ENCODE peak calls at places on chromosome 11, in ten cellular contexts. F, P, C, E, O, W, L, S, B and J are unnamed samples.

GRCh38 chr11:114166897-114167323 is 107.4 kb downstream of the ZBTB16 start:
- DNase-seq in C (no peak), L (no peak), E (no peak), P (peak; percentile 95), B (no peak), S (no peak), O (no peak), W (peak; percentile 17), F (peak; percentile 86), J (no peak)

GRCh38 chr11:98260983-98261382 is 759.8 kb upstream of the CNTN5 start:
- DNase-seq in F (no peak), B (no peak), L (no peak), C (no peak), E (no peak), S (no peak), P (peak; percentile 2), W (no peak), O (no peak), J (no peak)

GRCh38 chr11:127998421-127998820 is 588.9 kb downstream of the ETS1 start:
- DNase-seq in W (no peak), C (no peak), S (no peak), P (no peak), B (no peak), F (no peak), L (no peak), O (no peak), E (no peak), J (no peak)

GRCh38 chr11:111976614-111977140 is 39.5 kb downstream of the DIXDC1 start:
- DNase-seq in W (no peak), L (peak; percentile 23), O (no peak), F (no peak), C (no peak), P (no peak), B (no peak), E (no peak), S (no peak), J (no peak)

GRCh38 chr11:118979434-118979833 is 7.9 kb downstream of the FOXR1 start:
- DNase-seq in E (no peak), O (no peak), C (no peak), S (no peak), W (no peak), L (no peak), B (peak; percentile 5), P (no peak), F (no peak), J (no peak)

GRCh38 chr11:126495281-126495680 is 139.8 kb downstream of the ST3GAL4 start:
- DNase-seq in S (no peak), F (no peak), W (no peak), L (no peak), B (no peak), E (no peak), C (no peak), O (no peak), P (no peak), J (no peak)

GRCh38 chr11:72222106-72222891 is 2.3 kb upstream of the INPPL1 start:
- DNase-seq in O (no peak), L (no peak), C (no peak), E (peak; percentile 50), W (no peak), P (no peak), S (no peak), B (peak; percentile 72), F (no peak), J (no peak)

GRCh38 chr11:2920343-2920742 is 8.9 kb downstream of the PHLDA2 start:
- DNase-seq in W (no peak), C (no peak), P (no peak), F (no peak), E (no peak), O (no peak), B (no peak), S (no peak), L (no peak), J (no peak)

GRCh38 chr11:34999453-34999852 is 83.0 kb downstream of the PDHX start:
- DNase-seq in L (no peak), C (no peak), E (no peak), W (no peak), F (no peak), S (no peak), O (no peak), B (no peak), P (no peak), J (no peak)

GRCh38 chr11:103086461-103086860 is 5.5 kb downstream of the DCUN1D5 start:
- DNase-seq in O (no peak), W (no peak), F (no peak), B (no peak), S (no peak), P (no peak), C (no peak), E (no peak), L (no peak), J (no peak)

GRCh38 chr11:129184581-129184980 is 7.5 kb downstream of the ARHGAP32 start:
- DNase-seq in C (no peak), W (no peak), L (no peak), S (no peak), B (no peak), P (no peak), E (no peak), F (no peak), O (no peak), J (no peak)

GRCh38 chr11:10484461-10485180 is 29.6 kb downstream of the AMPD3 start:
- DNase-seq in E (no peak), S (no peak), B (no peak), F (no peak), L (no peak), P (no peak), O (no peak), W (no peak), C (no peak), J (no peak)

GRCh38 chr11:63375434-63375833 is 5.8 kb downstream of the SLC22A9 start:
- DNase-seq in L (no peak), C (no peak), W (no peak), F (no peak), P (no peak), E (no peak), S (no peak), B (no peak), O (peak; percentile 38), J (no peak)

GRCh38 chr11:117872962-117873827 is 3.3 kb downstream of the FXYD6 start:
- DNase-seq in E (no peak), L (no peak), C (no peak), B (no peak), O (no peak), P (no peak), W (no peak), F (no peak), S (no peak), J (no peak)

GRCh38 chr11:131136476-131136875 is 220.2 kb upstream of the SNX19 start:
- DNase-seq in S (peak; percentile 18), W (no peak), O (no peak), L (no peak), B (no peak), E (no peak), C (no peak), F (peak; percentile 7), P (no peak), J (no peak)

GRCh38 chr11:69135420-69136363 is 20.0 kb upstream of the SMIM38 start:
- DNase-seq in P (no peak), F (no peak), S (no peak), O (no peak), W (no peak), E (no peak), L (no peak), B (peak; percentile 23), C (no peak), J (no peak)

GRCh38 chr11:121207485-121208115 is 85.0 kb upstream of the SC5D start:
- DNase-seq in F (no peak), S (no peak), P (peak; percentile 9), W (no peak), E (no peak), C (no peak), L (no peak), O (peak; percentile 39), B (no peak), J (no peak)

GRCh38 chr11:12540913-12541587 is 133.2 kb upstream of the TEAD1 start:
- DNase-seq in B (no peak), C (no peak), E (peak; percentile 58), F (peak; percentile 87), O (no peak), L (no peak), P (peak; percentile 91), S (no peak), W (peak; percentile 15), J (no peak)

GRCh38 chr11:99352642-99353041 is 331.9 kb downstream of the CNTN5 start:
- DNase-seq in B (no peak), E (no peak), L (no peak), F (no peak), S (no peak), O (no peak), C (no peak), W (no peak), P (no peak), J (no peak)

GRCh38 chr11:36724742-36725387 is 126.8 kb upstream of the RAG2 start:
- DNase-seq in O (peak; percentile 49), F (no peak), E (no peak), S (no peak), L (no peak), P (no peak), C (no peak), W (no peak), B (no peak), J (no peak)

GRCh38 chr11:17244046-17244445 is 32.5 kb upstream of the NUCB2 start:
- DNase-seq in W (no peak), O (peak; percentile 71), L (no peak), S (no peak), P (no peak), C (no peak), E (no peak), B (no peak), F (no peak), J (no peak)

GRCh38 chr11:76250520-76251222 is 44.4 kb upstream of the WNT11 start:
- DNase-seq in W (no peak), B (no peak), F (no peak), S (no peak), C (no peak), O (peak; percentile 14), P (no peak), E (no peak), L (no peak), J (no peak)
- TF ChIP-seq CTCF in W (no peak), B (no peak), F (no peak), S (no peak), C (no peak), O (no peak), P (no peak), E (no peak), L (no peak), J (no peak)

GRCh38 chr11:89176938-89177337 is 737 bp upstream of the TYR start:
- DNase-seq in E (no peak), S (no peak), B (no peak), W (no peak), O (no peak), F (no peak), C (no peak), P (no peak), L (no peak), J (no peak)
- TF ChIP-seq CTCF in E (no peak), S (no peak), B (no peak), W (no peak), O (no peak), F (no peak), C (no peak), P (no peak), L (no peak), J (no peak)

GRCh38 chr11:86274503-86274902 is 27.5 kb upstream of the HIKESHI start:
- DNase-seq in L (no peak), P (no peak), S (no peak), C (no peak), F (no peak), B (no peak), E (no peak), O (no peak), W (no peak), J (no peak)
- TF ChIP-seq CTCF in L (no peak), P (peak; percentile 20), S (peak; percentile 23), C (no peak), F (no peak), B (no peak), E (no peak), O (peak; percentile 18), W (peak; percentile 48), J (peak; percentile 36)

GRCh38 chr11:68020575-68020974 is 9.9 kb upstream of the NDUFS8 start:
- DNase-seq in B (no peak), F (no peak), E (no peak), P (peak; percentile 53), S (no peak), L (no peak), C (no peak), W (peak; percentile 88), O (no peak), J (no peak)
- TF ChIP-seq CTCF in B (no peak), F (peak; percentile 34), E (peak; percentile 41), P (peak; percentile 62), S (peak; percentile 55), L (peak; percentile 7), C (peak; percentile 29), W (peak; percentile 45), O (peak; percentile 13), J (peak; percentile 65)